ENCODE peak calls at places on chromosomes 13 and 19, in four cellular contexts. One of them, this sample, is unnamed.

GRCh38 chr13:110746443-110746842 is 32.9 kb downstream of the ING1 start:
- DNase-seq in A172: peak
- DNase-seq in EL: no peak
- DNase-seq in MV-4-11: no peak
- DNase-seq in this sample: no peak

GRCh38 chr19:58558066-58558622 is at the start of gene UBE2M:
- DNase-seq in EL: peak
- DNase-seq in MV-4-11: no peak
- DNase-seq in A172: peak
- DNase-seq in this sample: peak

GRCh38 chr13:49314344-49314882 is 66.7 kb downstream of the CDADC1 start:
- DNase-seq in EL: no peak
- DNase-seq in A172: peak
- DNase-seq in MV-4-11: no peak
- DNase-seq in this sample: peak

GRCh38 chr19:3024509-3024869 is 4.6 kb downstream of the TLE2 start:
- DNase-seq in MV-4-11: no peak
- DNase-seq in EL: no peak
- DNase-seq in A172: no peak
- DNase-seq in this sample: no peak

GRCh38 chr19:51507640-51508058 is 6.0 kb upstream of the SIGLEC12 start:
- DNase-seq in A172: no peak
- DNase-seq in EL: no peak
- DNase-seq in MV-4-11: peak
- DNase-seq in this sample: no peak

GRCh38 chr13:30676672-30677071 is 58.7 kb upstream of the ALOX5AP start:
- DNase-seq in A172: peak
- DNase-seq in EL: peak
- DNase-seq in MV-4-11: no peak
- DNase-seq in this sample: peak

GRCh38 chr19:23116802-23117571 is at the start of gene ZNF730:
- DNase-seq in EL: peak
- DNase-seq in MV-4-11: no peak
- DNase-seq in A172: peak
- DNase-seq in this sample: peak

GRCh38 chr19:12828494-12828893 is 5.9 kb downstream of the RTBDN start:
- DNase-seq in EL: peak
- DNase-seq in MV-4-11: no peak
- DNase-seq in A172: no peak
- DNase-seq in this sample: peak

GRCh38 chr19:48933382-48933932 is at the start of gene DHDH:
- DNase-seq in MV-4-11: peak
- DNase-seq in EL: peak
- DNase-seq in A172: peak
- DNase-seq in this sample: peak

GRCh38 chr19:49858591-49858985 is 7.6 kb downstream of the PTOV1 start:
- DNase-seq in A172: peak
- DNase-seq in EL: peak
- DNase-seq in MV-4-11: no peak
- DNase-seq in this sample: peak

GRCh38 chr19:3467437-3468198 is 12.7 kb downstream of the SMIM24 start:
- DNase-seq in A172: no peak
- DNase-seq in MV-4-11: no peak
- DNase-seq in EL: no peak
- DNase-seq in this sample: no peak

GRCh38 chr13:93476175-93476574 is 249.6 kb downstream of the GPC6 start:
- DNase-seq in EL: peak
- DNase-seq in MV-4-11: no peak
- DNase-seq in A172: peak
- DNase-seq in this sample: peak